ENCODE peak calls at places on chromosomes 12 and 14, in nine cellular contexts. One of them, this sample, is unnamed. For H3K4me1, the result is how much of the 10 kb centered on the place peaks cover.

GRCh38 chr12:93003540-93004239 is 74.6 kb upstream of the EEA1 start:
- DNase-seq in aorta: no peak
- DNase-seq in ovary: no peak
- DNase-seq in thoracic aorta: no peak
- DNase-seq in pancreas: no peak
- DNase-seq in left ventricle myocardium inferior: no peak
- DNase-seq in CD8-positive, alpha-beta memory T cell: no peak
- DNase-seq in testis: no peak
- DNase-seq in uterus: no peak
- DNase-seq in this sample: no peak

GRCh38 chr12:4824415-4824814 is 85.3 kb upstream of the KCNA1 start:
- DNase-seq in aorta: no peak
- DNase-seq in CD8-positive, alpha-beta memory T cell: no peak
- DNase-seq in left ventricle myocardium inferior: no peak
- DNase-seq in uterus: no peak
- DNase-seq in pancreas: no peak
- DNase-seq in ovary: no peak
- DNase-seq in thoracic aorta: no peak
- DNase-seq in testis: no peak
- DNase-seq in this sample: no peak

GRCh38 chr12:79690606-79691298 is at the start of gene PAWR:
- DNase-seq in uterus: peak
- DNase-seq in aorta: peak
- DNase-seq in thoracic aorta: peak
- DNase-seq in ovary: peak
- DNase-seq in pancreas: peak
- DNase-seq in CD8-positive, alpha-beta memory T cell: no peak
- DNase-seq in testis: peak
- DNase-seq in left ventricle myocardium inferior: peak
- DNase-seq in this sample: peak

GRCh38 chr12:32273063-32273521 is 126.3 kb upstream of the FGD4 start:
- DNase-seq in aorta: no peak
- DNase-seq in pancreas: no peak
- DNase-seq in CD8-positive, alpha-beta memory T cell: no peak
- DNase-seq in testis: no peak
- DNase-seq in thoracic aorta: no peak
- DNase-seq in uterus: no peak
- DNase-seq in ovary: no peak
- DNase-seq in left ventricle myocardium inferior: no peak
- DNase-seq in this sample: no peak

GRCh38 chr12:48977290-48978281 is 536 bp upstream of the WNT1 start:
- DNase-seq in CD8-positive, alpha-beta memory T cell: peak
- DNase-seq in uterus: no peak
- DNase-seq in aorta: peak
- DNase-seq in thoracic aorta: no peak
- DNase-seq in ovary: peak
- DNase-seq in testis: peak
- DNase-seq in pancreas: no peak
- DNase-seq in left ventricle myocardium inferior: no peak
- DNase-seq in this sample: no peak

GRCh38 chr12:124609041-124609984 is 41.9 kb upstream of the NCOR2 start:
- DNase-seq in pancreas: peak
- DNase-seq in left ventricle myocardium inferior: peak
- DNase-seq in aorta: peak
- DNase-seq in thoracic aorta: no peak
- DNase-seq in ovary: peak
- DNase-seq in uterus: peak
- DNase-seq in CD8-positive, alpha-beta memory T cell: peak
- DNase-seq in testis: peak
- DNase-seq in this sample: peak

GRCh38 chr12:10235761-10236631 is 23.3 kb downstream of the GABARAPL1 start:
- DNase-seq in thoracic aorta: no peak
- DNase-seq in left ventricle myocardium inferior: no peak
- DNase-seq in ovary: peak
- DNase-seq in uterus: no peak
- DNase-seq in testis: peak
- DNase-seq in pancreas: no peak
- DNase-seq in aorta: no peak
- DNase-seq in CD8-positive, alpha-beta memory T cell: peak
- DNase-seq in this sample: peak

GRCh38 chr12:49854976-49855375 is 12.1 kb upstream of the BCDIN3D start:
- DNase-seq in thoracic aorta: no peak
- DNase-seq in left ventricle myocardium inferior: no peak
- DNase-seq in ovary: no peak
- DNase-seq in uterus: no peak
- DNase-seq in testis: no peak
- DNase-seq in CD8-positive, alpha-beta memory T cell: no peak
- DNase-seq in pancreas: no peak
- DNase-seq in aorta: no peak
- DNase-seq in this sample: no peak

GRCh38 chr14:32847867-32848266 is 90.8 kb upstream of the NPAS3 start:
- DNase-seq in uterus: no peak
- DNase-seq in testis: no peak
- DNase-seq in ovary: no peak
- DNase-seq in left ventricle myocardium inferior: no peak
- DNase-seq in aorta: no peak
- DNase-seq in pancreas: no peak
- DNase-seq in thoracic aorta: no peak
- DNase-seq in CD8-positive, alpha-beta memory T cell: no peak
- DNase-seq in this sample: no peak

GRCh38 chr14:46136456-46136855 is 515.1 kb downstream of the RPL10L start:
- DNase-seq in thoracic aorta: no peak
- DNase-seq in CD8-positive, alpha-beta memory T cell: no peak
- DNase-seq in left ventricle myocardium inferior: no peak
- DNase-seq in ovary: no peak
- DNase-seq in testis: no peak
- DNase-seq in uterus: no peak
- DNase-seq in aorta: no peak
- DNase-seq in pancreas: no peak
- DNase-seq in this sample: no peak

GRCh38 chr12:74031045-74031444 is 506.6 kb upstream of the ATXN7L3B start:
- DNase-seq in uterus: no peak
- DNase-seq in aorta: no peak
- DNase-seq in ovary: no peak
- DNase-seq in CD8-positive, alpha-beta memory T cell: no peak
- DNase-seq in testis: no peak
- DNase-seq in thoracic aorta: no peak
- DNase-seq in pancreas: no peak
- DNase-seq in left ventricle myocardium inferior: no peak
- DNase-seq in this sample: no peak

GRCh38 chr12:104456950-104457745 is 400 bp downstream of the CHST11 start:
- DNase-seq in thoracic aorta: peak
- DNase-seq in left ventricle myocardium inferior: peak
- DNase-seq in uterus: peak
- DNase-seq in aorta: peak
- DNase-seq in pancreas: peak
- DNase-seq in testis: peak
- DNase-seq in ovary: peak
- DNase-seq in CD8-positive, alpha-beta memory T cell: no peak
- DNase-seq in this sample: peak

GRCh38 chr12:27592548-27592947 is 68.5 kb downstream of the PPFIBP1 start:
- DNase-seq in CD8-positive, alpha-beta memory T cell: no peak
- DNase-seq in uterus: peak
- DNase-seq in thoracic aorta: peak
- DNase-seq in testis: no peak
- DNase-seq in pancreas: no peak
- DNase-seq in left ventricle myocardium inferior: peak
- DNase-seq in ovary: no peak
- DNase-seq in aorta: peak
- DNase-seq in this sample: peak

GRCh38 chr12:47901285-47902093 is 3.3 kb downstream of the VDR start:
- DNase-seq in CD8-positive, alpha-beta memory T cell: no peak
- DNase-seq in thoracic aorta: no peak
- DNase-seq in aorta: no peak
- DNase-seq in ovary: no peak
- DNase-seq in testis: no peak
- DNase-seq in left ventricle myocardium inferior: no peak
- DNase-seq in pancreas: no peak
- DNase-seq in uterus: no peak
- DNase-seq in this sample: no peak
- H3K27ac ChIP-seq in CD8-positive, alpha-beta memory T cell: no peak
- H3K27ac ChIP-seq in thoracic aorta: no peak
- H3K27ac ChIP-seq in aorta: no peak
- H3K27ac ChIP-seq in ovary: no peak
- H3K27ac ChIP-seq in testis: no peak
- H3K27ac ChIP-seq in left ventricle myocardium inferior: no peak
- H3K27ac ChIP-seq in pancreas: no peak
- H3K27ac ChIP-seq in uterus: no peak
- H3K27ac ChIP-seq in this sample: no peak

GRCh38 chr12:128815779-128816642 is 7.7 kb downstream of the SLC15A4 start:
- DNase-seq in ovary: no peak
- DNase-seq in testis: no peak
- DNase-seq in thoracic aorta: no peak
- DNase-seq in CD8-positive, alpha-beta memory T cell: no peak
- DNase-seq in aorta: no peak
- DNase-seq in pancreas: no peak
- DNase-seq in left ventricle myocardium inferior: no peak
- DNase-seq in uterus: no peak
- DNase-seq in this sample: no peak
- H3K4me1 ChIP-seq in ovary: under half
- H3K4me1 ChIP-seq in testis: under half
- H3K4me1 ChIP-seq in thoracic aorta: half or more
- H3K4me1 ChIP-seq in CD8-positive, alpha-beta memory T cell: half or more
- H3K4me1 ChIP-seq in aorta: under half
- H3K4me1 ChIP-seq in pancreas: under half
- H3K4me1 ChIP-seq in left ventricle myocardium inferior: half or more
- H3K4me1 ChIP-seq in uterus: under half
- H3K4me1 ChIP-seq in this sample: under half

DNA sequence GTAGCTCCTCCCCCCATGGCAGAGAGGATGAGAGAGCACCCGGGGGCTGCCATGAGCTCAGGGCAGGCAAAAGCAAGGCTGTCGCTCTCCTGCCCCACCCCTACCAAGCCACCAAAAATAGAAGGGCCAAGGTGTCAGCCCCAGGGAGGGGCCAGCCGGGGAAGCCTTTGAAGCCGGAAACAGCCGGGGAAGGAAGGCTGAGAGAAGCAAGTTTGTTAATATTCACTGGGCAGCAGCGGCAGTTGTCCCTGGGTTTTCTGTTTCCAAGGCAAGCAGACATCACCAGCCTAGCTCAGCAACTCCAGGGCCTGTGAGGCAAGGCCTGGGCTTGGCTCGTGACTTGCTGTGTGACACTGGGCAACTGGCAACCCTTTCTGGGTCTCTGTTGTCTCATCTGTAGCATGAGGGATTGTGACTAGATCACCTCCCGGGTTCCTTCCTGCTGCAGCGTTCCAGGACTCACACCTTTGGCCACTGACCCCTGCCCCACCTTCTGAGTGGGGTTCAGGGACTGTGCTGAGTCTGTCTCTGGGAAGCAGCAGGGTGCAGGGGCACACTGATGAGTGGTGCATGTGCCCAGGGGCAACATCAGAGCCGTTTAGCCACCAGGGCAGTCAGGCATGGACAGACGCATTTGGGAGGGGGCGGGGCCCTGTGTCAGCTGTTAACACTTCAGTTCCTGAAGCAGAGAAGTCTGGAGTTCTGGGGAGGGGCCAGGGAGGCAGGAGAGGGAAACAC is 24.3 kb downstream of the SYNDIG1L start:
- DNase-seq in ovary: no peak
- DNase-seq in aorta: no peak
- DNase-seq in testis: peak
- DNase-seq in left ventricle myocardium inferior: peak
- DNase-seq in uterus: no peak
- DNase-seq in pancreas: no peak
- DNase-seq in thoracic aorta: no peak
- DNase-seq in CD8-positive, alpha-beta memory T cell: peak
- DNase-seq in this sample: no peak
- H3K27ac ChIP-seq in ovary: no peak
- H3K27ac ChIP-seq in aorta: no peak
- H3K27ac ChIP-seq in testis: no peak
- H3K27ac ChIP-seq in left ventricle myocardium inferior: no peak
- H3K27ac ChIP-seq in uterus: no peak
- H3K27ac ChIP-seq in pancreas: no peak
- H3K27ac ChIP-seq in thoracic aorta: no peak
- H3K27ac ChIP-seq in CD8-positive, alpha-beta memory T cell: peak
- H3K27ac ChIP-seq in this sample: peak

GRCh38 chr12:6386522-6386921 is 2.6 kb downstream of the LTBR start:
- DNase-seq in CD8-positive, alpha-beta memory T cell: no peak
- DNase-seq in pancreas: no peak
- DNase-seq in thoracic aorta: no peak
- DNase-seq in testis: no peak
- DNase-seq in aorta: no peak
- DNase-seq in ovary: no peak
- DNase-seq in left ventricle myocardium inferior: no peak
- DNase-seq in uterus: no peak
- DNase-seq in this sample: no peak

GRCh38 chr12:6384499-6385436 is 806 bp downstream of the LTBR start:
- DNase-seq in ovary: peak
- DNase-seq in thoracic aorta: no peak
- DNase-seq in aorta: peak
- DNase-seq in left ventricle myocardium inferior: no peak
- DNase-seq in CD8-positive, alpha-beta memory T cell: no peak
- DNase-seq in testis: peak
- DNase-seq in uterus: no peak
- DNase-seq in pancreas: peak
- DNase-seq in this sample: no peak

GRCh38 chr12:6386038-6386437 is 2.1 kb downstream of the LTBR start:
- DNase-seq in left ventricle myocardium inferior: no peak
- DNase-seq in pancreas: peak
- DNase-seq in testis: no peak
- DNase-seq in CD8-positive, alpha-beta memory T cell: no peak
- DNase-seq in ovary: no peak
- DNase-seq in uterus: no peak
- DNase-seq in thoracic aorta: no peak
- DNase-seq in aorta: no peak
- DNase-seq in this sample: no peak

GRCh38 chr12:6382371-6382770 is 1.6 kb upstream of the LTBR start:
- DNase-seq in aorta: no peak
- DNase-seq in thoracic aorta: no peak
- DNase-seq in uterus: no peak
- DNase-seq in left ventricle myocardium inferior: no peak
- DNase-seq in testis: no peak
- DNase-seq in pancreas: no peak
- DNase-seq in ovary: no peak
- DNase-seq in CD8-positive, alpha-beta memory T cell: no peak
- DNase-seq in this sample: no peak

DNA sequence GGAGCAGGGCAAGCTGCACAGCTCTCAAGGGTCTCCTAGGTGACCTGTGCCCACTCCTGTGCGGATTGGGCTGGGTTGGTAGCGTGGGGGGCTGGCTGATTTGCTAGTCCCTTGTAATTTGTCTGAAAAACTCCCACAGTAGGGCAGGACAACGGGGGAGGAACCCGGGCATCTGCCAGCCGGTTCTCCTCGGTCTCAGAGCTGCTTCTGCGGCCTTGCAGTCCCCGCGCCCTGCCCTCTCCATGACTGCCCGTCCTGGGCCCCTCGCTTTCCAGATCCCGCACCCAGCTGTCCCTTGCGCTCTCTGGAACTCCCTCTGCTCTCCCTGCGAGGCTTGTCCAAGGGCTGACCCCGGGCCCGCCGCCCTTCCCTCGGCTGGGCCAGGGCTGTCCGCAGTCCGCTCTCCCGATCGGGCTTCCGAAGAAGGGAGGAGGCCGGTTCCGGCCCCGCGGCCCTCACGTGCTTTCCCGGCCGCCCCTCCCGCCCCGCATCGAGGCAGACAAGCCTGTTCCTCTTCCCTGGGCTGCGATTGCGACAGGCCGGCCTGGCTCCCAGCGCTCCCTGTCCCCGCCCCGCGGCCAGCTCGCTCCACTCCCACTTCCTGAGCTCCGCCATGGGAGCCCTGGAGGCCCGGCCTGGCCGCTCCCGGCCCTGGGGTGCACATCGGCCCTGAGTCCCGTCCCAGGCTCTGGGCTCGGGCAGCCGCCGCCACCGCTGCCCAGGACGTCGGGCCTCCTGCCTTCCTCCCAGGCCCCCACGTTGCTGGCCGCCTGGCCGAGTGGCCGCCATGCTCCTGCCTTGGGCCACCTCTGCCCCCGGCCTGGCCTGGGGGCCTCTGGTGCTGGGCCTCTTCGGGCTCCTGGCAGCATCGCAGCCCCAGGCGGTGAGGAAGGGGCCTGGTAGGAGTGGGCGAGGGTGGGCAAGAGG is at the start of gene LTBR:
- DNase-seq in pancreas: peak
- DNase-seq in aorta: peak
- DNase-seq in ovary: peak
- DNase-seq in left ventricle myocardium inferior: peak
- DNase-seq in thoracic aorta: peak
- DNase-seq in CD8-positive, alpha-beta memory T cell: no peak
- DNase-seq in testis: peak
- DNase-seq in uterus: peak
- DNase-seq in this sample: peak
- H3K4me1 ChIP-seq in pancreas: under half
- H3K4me1 ChIP-seq in aorta: under half
- H3K4me1 ChIP-seq in ovary: under half
- H3K4me1 ChIP-seq in left ventricle myocardium inferior: under half
- H3K4me1 ChIP-seq in thoracic aorta: under half
- H3K4me1 ChIP-seq in CD8-positive, alpha-beta memory T cell: under half
- H3K4me1 ChIP-seq in testis: under half
- H3K4me1 ChIP-seq in uterus: under half
- H3K4me1 ChIP-seq in this sample: under half

This sample was measured in cardiac muscle cell.